ENCODE peak calls at places on chromosomes 16 and 17, in six cellular contexts. T is OCI-LY7, B is mesenchymal stem cell, J is GM12878, K is IMR-90, Z is neuronal stem cell. R is an unnamed sample. For H3K36me3, the result is how much of the 10 kb centered on the place peaks cover.

GRCh38 chr16:27952811-27953210 is 110.7 kb downstream of the GSG1L start:
- DNase-seq in T (no peak), B (no peak), J (no peak), K (no peak), Z (no peak), R (no peak)

GRCh38 chr16:66481081-66481942 is 54.2 kb downstream of the BEAN1 start:
- DNase-seq in T (no peak), B (no peak), J (no peak), K (no peak), Z (no peak), R (no peak)

GRCh38 chr17:10114931-10115535 is 83.4 kb downstream of the GAS7 start:
- DNase-seq in T (peak), B (peak), J (peak), K (peak), Z (no peak), R (peak)

GRCh38 chr16:46789075-46789474 is 40.9 kb upstream of the MYLK3 start:
- DNase-seq in T (no peak), B (no peak), J (no peak), K (no peak), Z (no peak), R (no peak)

GRCh38 chr16:84281077-84281476 is 13.6 kb upstream of the WFDC1 start:
- DNase-seq in T (peak), B (peak), J (no peak), K (peak), Z (peak), R (no peak)

GRCh38 chr16:50731130-50731988 is 10.5 kb upstream of the CYLD start:
- DNase-seq in T (no peak), B (no peak), J (no peak), K (no peak), Z (no peak), R (no peak)

GRCh38 chr16:31016018-31016417 is 5.6 kb upstream of the STX1B start:
- DNase-seq in T (peak), B (no peak), J (no peak), K (no peak), Z (no peak), R (no peak)

GRCh38 chr17:4908301-4908700 is 5.4 kb upstream of the CHRNE start:
- DNase-seq in T (no peak), B (peak), J (no peak), K (no peak), Z (no peak), R (no peak)

GRCh38 chr17:10612957-10613744 is 44.0 kb downstream of the MYH3 start:
- DNase-seq in T (no peak), B (peak), J (no peak), K (peak), Z (no peak), R (no peak)

GRCh38 chr16:71564377-71564967 is 12.4 kb downstream of the TAT start:
- DNase-seq in T (no peak), B (no peak), J (no peak), K (no peak), Z (no peak), R (no peak)

GRCh38 chr16:78761427-78761826 is 662.0 kb downstream of the WWOX start:
- DNase-seq in T (no peak), B (no peak), J (peak), K (no peak), Z (peak), R (no peak)

GRCh38 chr17:17682293-17682736 is 1.1 kb downstream of the RAI1 start:
- DNase-seq in T (peak), B (peak), J (no peak), K (no peak), Z (no peak), R (peak)

GRCh38 chr16:57945740-57946138 is 25.2 kb downstream of the CNGB1 start:
- DNase-seq in T (no peak), B (peak), J (no peak), K (no peak), Z (no peak), R (no peak)

GRCh38 chr17:78935419-78936323 is 10.5 kb upstream of the TIMP2 start:
- DNase-seq in T (no peak), B (peak), J (no peak), K (peak), Z (no peak), R (peak)

GRCh38 chr17:69975808-69976207 is 99.2 kb upstream of the KCNJ16 start:
- DNase-seq in T (no peak), B (no peak), J (no peak), K (no peak), Z (no peak), R (no peak)

GRCh38 chr16:70689035-70689969 is 3.4 kb upstream of the MTSS2 start:
- DNase-seq in T (no peak), B (no peak), J (no peak), K (no peak), Z (no peak), R (no peak)

GRCh38 chr16:25413962-25414361 is 156.3 kb upstream of the ZKSCAN2 start:
- DNase-seq in T (no peak), B (no peak), J (no peak), K (no peak), Z (no peak), R (peak)

GRCh38 chr17:67725232-67726206 is 7.8 kb downstream of the NOL11 start:
- DNase-seq in T (no peak), B (no peak), J (no peak), K (no peak), Z (no peak), R (no peak)

GRCh38 chr17:13698832-13699231 is 97.1 kb upstream of the HS3ST3A1 start:
- DNase-seq in T (peak), B (no peak), J (no peak), K (no peak), Z (no peak), R (no peak)

GRCh38 chr17:73307130-73307529 is 4.7 kb downstream of the CDC42EP4 start:
- DNase-seq in T (no peak), B (no peak), J (no peak), K (no peak), Z (no peak), R (no peak)

GRCh38 chr17:63153488-63153887 is 187.5 kb downstream of the TANC2 start:
- DNase-seq in T (no peak), B (no peak), J (no peak), K (no peak), Z (no peak), R (no peak)

GRCh38 chr17:63154586-63155244 is 188.7 kb downstream of the TANC2 start:
- DNase-seq in T (no peak), B (no peak), J (no peak), K (no peak), Z (no peak), R (no peak)

GRCh38 chr17:63150994-63151464 is 185.0 kb downstream of the TANC2 start:
- DNase-seq in T (no peak), B (peak), J (no peak), K (peak), Z (peak), R (peak)

GRCh38 chr17:63150466-63150865 is 184.4 kb downstream of the TANC2 start:
- DNase-seq in T (no peak), B (no peak), J (no peak), K (no peak), Z (no peak), R (no peak)

DNA sequence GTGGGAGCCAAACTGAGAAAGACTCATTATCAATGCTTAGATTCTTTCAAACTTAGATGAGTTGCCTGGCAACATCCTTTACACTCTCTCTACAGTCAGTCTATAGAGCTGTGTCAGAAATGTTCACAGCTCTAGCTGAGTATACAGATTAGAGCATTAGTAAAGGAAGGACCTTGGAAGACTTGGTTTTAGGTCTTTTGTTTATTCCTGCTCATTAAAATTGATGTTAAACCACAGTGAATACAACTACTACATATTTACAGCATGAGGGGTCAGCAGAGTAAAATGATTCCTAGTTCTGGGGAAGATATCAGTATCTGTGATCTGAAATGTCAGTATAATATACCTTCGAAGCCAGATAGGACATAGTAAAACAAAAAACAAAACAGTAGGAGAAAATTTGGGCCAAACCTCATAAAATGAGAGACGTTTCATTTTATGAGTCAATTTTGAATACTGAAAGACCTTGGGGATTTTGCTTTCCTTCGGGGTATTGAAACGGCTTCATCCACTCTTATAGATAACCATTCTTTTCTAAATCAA is 186.0 kb downstream of the TANC2 start:
- DNase-seq in T (no peak), B (peak), J (no peak), K (peak), Z (peak), R (no peak)
- H3K4me2 ChIP-seq in T (no peak), B (no peak), J (no peak), K (peak), Z (peak), R (peak)

GRCh38 chr17:56866496-56866895 is 32.5 kb downstream of the DGKE start:
- DNase-seq in T (peak), B (no peak), J (no peak), K (no peak), Z (no peak), R (no peak)

GRCh38 chr17:56866076-56866475 is 32.1 kb downstream of the DGKE start:
- DNase-seq in T (no peak), B (no peak), J (no peak), K (no peak), Z (no peak), R (no peak)

GRCh38 chr17:56867948-56868376 is 34.0 kb downstream of the DGKE start:
- DNase-seq in T (no peak), B (peak), J (no peak), K (peak), Z (no peak), R (no peak)

GRCh38 chr17:56870163-56870651 is 36.3 kb downstream of the DGKE start:
- DNase-seq in T (no peak), B (peak), J (peak), K (peak), Z (no peak), R (no peak)

GRCh38 chr17:56868716-56869115 is 34.8 kb downstream of the DGKE start:
- DNase-seq in T (no peak), B (no peak), J (no peak), K (no peak), Z (no peak), R (no peak)
- H3K36me3 ChIP-seq in T (under half), B (under half), J (under half), K (under half), Z (under half), R (under half)

GRCh38 chr16:16063685-16064084 is 114.3 kb downstream of the ABCC1 start:
- DNase-seq in T (no peak), B (no peak), J (no peak), K (no peak), Z (no peak), R (no peak)
- H3K27ac ChIP-seq in T (peak), B (no peak), J (no peak), K (no peak), Z (no peak), R (no peak)

DNA sequence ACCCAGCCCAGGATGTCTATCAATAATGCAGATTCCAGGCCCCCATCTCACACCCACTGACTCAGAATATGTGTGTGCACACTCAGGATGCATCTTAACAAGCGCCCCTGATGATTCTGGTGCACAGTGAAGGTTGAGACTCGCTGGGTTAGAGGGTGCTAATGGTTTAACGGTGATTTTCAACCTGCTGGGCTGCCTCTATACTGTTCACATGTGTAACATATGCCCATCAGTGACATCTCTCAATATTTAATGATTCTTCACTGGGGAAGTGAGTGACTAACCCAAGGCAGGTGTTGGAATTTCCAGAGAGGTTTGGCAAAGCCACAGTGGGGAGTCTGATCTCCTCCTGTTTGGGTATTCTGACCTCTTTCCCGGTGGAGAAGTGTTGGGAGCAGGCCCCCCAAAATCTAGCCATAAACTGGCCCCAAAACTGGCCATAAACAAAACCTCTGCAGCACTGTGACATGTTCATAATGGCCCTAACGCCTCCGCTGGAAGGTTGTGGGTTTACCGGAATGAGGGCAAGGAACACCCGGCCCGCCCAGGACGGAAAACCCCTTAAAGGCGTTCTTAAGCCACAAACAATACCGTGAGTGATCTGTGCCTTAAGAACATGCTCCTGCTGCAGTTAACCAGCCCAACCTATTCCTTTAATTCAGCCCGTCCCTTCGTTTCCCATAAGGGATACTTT is 4.1 kb upstream of the DOC2B start:
- DNase-seq in T (no peak), B (no peak), J (no peak), K (no peak), Z (no peak), R (no peak)
- H3K4me2 ChIP-seq in T (no peak), B (no peak), J (no peak), K (no peak), Z (no peak), R (no peak)

GRCh38 chr17:62134397-62134796 is 69.3 kb upstream of the MED13 start:
- DNase-seq in T (no peak), B (peak), J (no peak), K (peak), Z (no peak), R (no peak)
- H3K36me3 ChIP-seq in T (under half), B (under half), J (under half), K (under half), Z (under half), R (under half)

DNA sequence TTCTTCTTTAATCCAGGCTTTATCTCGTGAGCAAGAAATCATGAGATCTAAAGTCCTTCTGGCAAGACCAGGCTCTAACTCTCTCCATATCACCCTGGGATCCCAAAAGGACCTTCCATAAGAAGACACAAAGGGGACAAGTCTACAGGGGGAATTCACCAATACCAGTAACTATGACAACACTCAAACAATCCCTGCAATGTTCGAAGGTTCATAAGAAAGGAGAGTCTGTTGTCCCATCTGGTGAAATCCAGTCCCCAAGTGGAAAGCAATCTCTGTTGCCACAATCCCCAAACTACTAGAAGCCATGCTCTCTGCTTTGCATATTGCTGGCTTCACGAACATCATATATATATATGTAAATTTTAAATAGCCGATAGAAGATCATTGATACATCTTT is 44.9 kb upstream of the CDRT4 start:
- DNase-seq in T (no peak), B (no peak), J (no peak), K (no peak), Z (no peak), R (no peak)
- H3K27ac ChIP-seq in T (no peak), B (no peak), J (no peak), K (no peak), Z (no peak), R (peak)

GRCh38 chr17:57050303-57050702 is 34.7 kb upstream of the AKAP1 start:
- DNase-seq in T (no peak), B (no peak), J (no peak), K (no peak), Z (no peak), R (no peak)
- H3K4me2 ChIP-seq in T (no peak), B (no peak), J (no peak), K (no peak), Z (no peak), R (no peak)

R was measured in hepatocyte.